ENCODE peak calls at places on chromosomes 16 and 17, in eight cellular contexts. Z is A549, C is sigmoid colon, X is tibial nerve, J is Peyer's patch, O is endothelial cell of umbilical vein, G is uterus, S is IMR-90. U is an unnamed sample. For H3K9me3, the result is how much of the 10 kb centered on the place peaks cover.

GRCh38 chr16:24609740-24610420 is 70.5 kb downstream of the RBBP6 start:
- DNase-seq in C (peak), S (peak), X (peak), G (peak), Z (no peak), O (peak), J (peak), U (no peak)

GRCh38 chr17:45227101-45227591 is 5.5 kb downstream of the FMNL1 start:
- DNase-seq in C (no peak), Z (no peak), S (no peak), O (no peak), G (no peak), X (no peak), J (peak), U (no peak)

GRCh38 chr16:81478876-81479496 is 34.4 kb downstream of the CMIP start:
- DNase-seq in S (no peak), C (no peak), Z (no peak), O (peak), J (peak), X (peak), G (no peak), U (peak)

GRCh38 chr16:27686926-27687325 is 137.0 kb downstream of the KATNIP start:
- DNase-seq in G (no peak), X (no peak), J (no peak), S (no peak), O (no peak), Z (no peak), C (no peak), U (no peak)

GRCh38 chr17:36835036-36835435 is 102.2 kb upstream of the LHX1 start:
- DNase-seq in G (no peak), J (no peak), X (no peak), Z (no peak), O (no peak), S (no peak), C (no peak), U (no peak)

GRCh38 chr17:66711936-66712335 is 123.0 kb upstream of the CACNG5 start:
- DNase-seq in S (no peak), X (peak), Z (peak), O (no peak), G (no peak), C (no peak), J (peak), U (no peak)

GRCh38 chr16:28082624-28083023 is 19.1 kb upstream of the GSG1L start:
- DNase-seq in G (no peak), Z (no peak), X (peak), O (no peak), J (no peak), S (no peak), C (no peak), U (no peak)

GRCh38 chr16:23587726-23588125 is 8.4 kb downstream of the NDUFAB1 start:
- DNase-seq in C (no peak), Z (no peak), G (no peak), O (no peak), J (no peak), S (peak), X (no peak), U (no peak)

GRCh38 chr17:3127451-3127850 is at the start of gene OR1G1:
- DNase-seq in C (no peak), Z (no peak), G (no peak), S (no peak), O (no peak), J (no peak), X (no peak), U (no peak)

GRCh38 chr17:57876023-57876865 is 26.4 kb upstream of the MRPS23 start:
- DNase-seq in Z (no peak), C (no peak), X (no peak), O (no peak), G (no peak), S (peak), J (no peak), U (no peak)

GRCh38 chr17:68344701-68345136 is 53.4 kb downstream of the ARSG start:
- DNase-seq in Z (no peak), C (no peak), S (no peak), X (no peak), G (no peak), J (peak), O (no peak), U (no peak)

GRCh38 chr17:2841606-2842005 is 45.4 kb downstream of the RAP1GAP2 start:
- DNase-seq in S (peak), X (no peak), O (no peak), J (no peak), Z (no peak), C (no peak), G (no peak), U (no peak)

GRCh38 chr17:73133911-73134649 is 30.7 kb upstream of the SSTR2 start:
- DNase-seq in C (no peak), Z (no peak), X (no peak), O (no peak), J (no peak), G (no peak), S (no peak), U (no peak)

GRCh38 chr16:24253192-24253591 is 2.9 kb upstream of the CACNG3 start:
- DNase-seq in J (peak), O (peak), Z (peak), S (peak), G (no peak), C (no peak), X (no peak), U (no peak)

GRCh38 chr16:67986949-67987348 is 6.7 kb upstream of the DPEP3 start:
- DNase-seq in Z (no peak), O (no peak), X (no peak), S (no peak), G (no peak), J (no peak), C (no peak), U (no peak)

GRCh38 chr16:67988675-67989074 is 8.4 kb upstream of the DPEP3 start:
- DNase-seq in S (no peak), J (no peak), O (no peak), X (no peak), C (no peak), Z (no peak), G (no peak), U (no peak)

GRCh38 chr16:67990018-67990386 is 9.3 kb downstream of the DPEP2 start:
- DNase-seq in C (no peak), O (no peak), S (no peak), J (no peak), Z (no peak), G (no peak), X (no peak), U (no peak)

GRCh38 chr16:67989322-67990017 is 9.2 kb upstream of the DPEP3 start:
- DNase-seq in X (no peak), O (no peak), S (no peak), G (no peak), J (no peak), C (no peak), Z (no peak), U (no peak)

GRCh38 chr16:67987460-67988160 is 7.3 kb upstream of the DPEP3 start:
- DNase-seq in J (no peak), C (no peak), X (no peak), Z (no peak), O (peak), S (no peak), G (no peak), U (no peak)
- TF ChIP-seq POLR2A in J (no peak), C (no peak), X (no peak), Z (no peak), O (no peak), S (no peak), G (no peak), U (no peak)

GRCh38 chr17:79188048-79188447 is 113.4 kb downstream of the ENGASE start:
- DNase-seq in J (no peak), O (no peak), X (no peak), S (no peak), G (no peak), Z (peak), C (no peak), U (no peak)

GRCh38 chr17:79192503-79193500 is 118.2 kb downstream of the ENGASE start:
- DNase-seq in X (no peak), O (peak), S (peak), Z (no peak), J (no peak), G (no peak), C (no peak), U (no peak)

GRCh38 chr17:79188679-79189078 is 114.1 kb downstream of the ENGASE start:
- DNase-seq in X (no peak), G (no peak), S (no peak), J (no peak), O (no peak), Z (no peak), C (no peak), U (no peak)

GRCh38 chr17:79189264-79189663 is 114.6 kb downstream of the ENGASE start:
- DNase-seq in Z (no peak), S (no peak), X (no peak), O (no peak), C (no peak), J (no peak), G (no peak), U (no peak)

GRCh38 chr17:79191270-79191934 is 116.8 kb downstream of the ENGASE start:
- DNase-seq in O (no peak), S (no peak), Z (no peak), X (no peak), G (no peak), C (no peak), J (no peak), U (no peak)
- H3K9me3 ChIP-seq in O (under half), S (under half), Z (under half), X (under half), G (under half), C (under half), J (under half), U (under half)

GRCh38 chr17:42286411-42287295 is 1.6 kb upstream of the STAT5A start:
- DNase-seq in C (peak), J (peak), Z (no peak), S (no peak), G (peak), X (peak), O (no peak), U (no peak)

GRCh38 chr17:42288985-42289862 is 926 bp downstream of the STAT5A start:
- DNase-seq in G (peak), Z (no peak), X (no peak), S (no peak), C (peak), O (no peak), J (peak), U (no peak)

GRCh38 chr17:42288078-42288984 is at the start of gene STAT5A:
- DNase-seq in J (peak), X (peak), C (peak), Z (peak), G (peak), S (peak), O (peak), U (peak)

GRCh38 chr17:42285346-42286050 is 2.8 kb upstream of the STAT5A start:
- DNase-seq in J (peak), S (no peak), Z (no peak), G (peak), C (peak), O (no peak), X (no peak), U (no peak)

GRCh38 chr17:42287305-42288077 is 807 bp upstream of the STAT5A start:
- DNase-seq in S (no peak), J (peak), G (peak), O (peak), Z (no peak), X (peak), C (peak), U (no peak)
- TF ChIP-seq POLR2A in S (no peak), J (no peak), G (peak), O (no peak), Z (no peak), X (peak), C (peak), U (no peak)

DNA sequence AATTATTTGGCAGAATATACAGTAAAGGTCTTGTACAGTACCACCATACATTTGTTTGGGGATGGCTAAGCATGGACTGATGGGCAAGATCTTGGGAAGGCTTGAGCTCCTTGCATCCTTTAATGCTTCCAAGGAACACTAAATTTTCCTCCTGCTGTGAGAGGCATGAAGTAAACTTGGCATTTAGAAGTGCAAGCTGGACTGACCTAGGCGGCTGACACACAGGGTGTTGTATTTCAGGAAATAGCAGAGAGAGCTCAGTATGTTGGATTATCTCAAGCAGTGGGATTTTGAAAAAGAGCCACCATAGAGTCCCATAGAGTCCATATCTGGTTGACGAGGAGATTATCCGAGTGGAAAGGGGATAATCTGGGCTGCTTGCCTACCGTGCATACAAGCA is 2137.1 kb downstream of the TP53TG3F start:
- DNase-seq in S (no peak), X (no peak), J (no peak), O (no peak), Z (no peak), C (no peak), G (no peak), U (no peak)
- H3K9me3 ChIP-seq in S (under half), X (under half), J (under half), O (under half), Z (under half), C (under half), G (under half), U (under half)

DNA sequence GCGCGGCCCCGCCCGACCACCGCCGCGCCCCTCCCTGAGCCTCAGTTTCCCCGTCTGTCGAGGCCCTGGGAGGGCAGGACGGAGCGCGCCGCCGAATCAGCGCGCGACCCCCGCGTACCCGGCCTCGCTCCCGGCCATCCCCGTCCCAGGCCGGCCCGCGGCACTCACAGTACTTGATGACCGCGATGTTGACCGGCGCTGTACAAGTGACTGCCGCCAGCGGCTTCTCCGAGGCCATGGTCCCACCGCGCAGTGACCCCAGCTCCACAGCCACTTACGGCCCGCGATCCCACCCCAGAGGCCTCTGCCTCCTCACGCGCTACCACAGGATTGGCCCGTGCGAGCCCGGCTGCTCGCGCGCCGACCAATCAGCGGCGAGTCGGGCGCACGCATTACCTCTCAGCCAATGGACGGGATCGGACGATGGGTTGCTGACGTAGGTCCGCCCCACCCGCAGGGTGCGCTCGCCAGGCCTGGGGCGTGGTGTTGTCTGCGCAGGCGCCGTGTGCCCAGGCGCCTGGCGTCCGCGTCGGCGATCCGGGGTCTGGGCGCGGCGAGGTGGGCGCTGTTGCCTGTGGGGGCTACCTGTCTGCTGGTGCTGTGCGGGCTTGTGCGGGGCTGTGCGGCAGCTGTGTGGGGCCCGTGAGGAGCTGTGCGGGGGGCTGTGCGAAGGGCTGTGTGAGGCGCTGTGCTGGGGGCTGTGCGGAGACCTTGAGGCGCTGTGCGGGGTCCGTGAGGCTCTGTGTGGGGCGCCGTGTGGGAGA is at the start of gene MVD:
- DNase-seq in Z (peak), O (peak), S (peak), X (peak), J (peak), C (peak), G (peak), U (peak)
- TF ChIP-seq POLR2A in Z (peak), O (peak), S (peak), X (peak), J (peak), C (peak), G (peak), U (peak)